ENCODE peak calls at places on chromosome 1, in four cellular contexts. V is HepG2, M is K562, B is WTC11. J is an unnamed sample.

GRCh38 chr1:231065510-231066241 is 25.6 kb upstream of the FAM89A start:
- DNase-seq in V (no peak), M (peak), B (no peak), J (no peak)

GRCh38 chr1:214438059-214438458 is 113.3 kb downstream of the PTPN14 start:
- DNase-seq in M (no peak), B (peak), V (no peak), J (no peak)

GRCh38 chr1:27004471-27005165 is 8.0 kb downstream of the TENT5B start:
- DNase-seq in M (peak), V (no peak), B (peak), J (no peak)

GRCh38 chr1:22895357-22895756 is 77.3 kb downstream of the LACTBL1 start:
- DNase-seq in M (no peak), B (no peak), V (no peak), J (no peak)

GRCh38 chr1:162069334-162070093 is at the start of gene NOS1AP:
- DNase-seq in V (peak), B (peak), M (peak), J (peak)

GRCh38 chr1:30416221-30416820 is 307.1 kb downstream of the MATN1 start:
- DNase-seq in V (no peak), M (no peak), B (no peak), J (peak)

GRCh38 chr1:178849932-178850331 is 20.9 kb downstream of the ANGPTL1 start:
- DNase-seq in M (no peak), V (no peak), B (no peak), J (no peak)

GRCh38 chr1:110548381-110548780 is 29.4 kb upstream of the KCNA10 start:
- DNase-seq in M (peak), V (peak), B (peak), J (peak)

GRCh38 chr1:41238311-41239094 is 3.6 kb downstream of the SCMH1 start:
- DNase-seq in M (peak), V (peak), B (no peak), J (no peak)

GRCh38 chr1:61050541-61051454 is 31.6 kb upstream of the NFIA start:
- DNase-seq in V (no peak), M (peak), B (peak), J (peak)

GRCh38 chr1:54428838-54429513 is 22.8 kb upstream of the SSBP3 start:
- DNase-seq in M (no peak), B (no peak), V (no peak), J (no peak)

DNA sequence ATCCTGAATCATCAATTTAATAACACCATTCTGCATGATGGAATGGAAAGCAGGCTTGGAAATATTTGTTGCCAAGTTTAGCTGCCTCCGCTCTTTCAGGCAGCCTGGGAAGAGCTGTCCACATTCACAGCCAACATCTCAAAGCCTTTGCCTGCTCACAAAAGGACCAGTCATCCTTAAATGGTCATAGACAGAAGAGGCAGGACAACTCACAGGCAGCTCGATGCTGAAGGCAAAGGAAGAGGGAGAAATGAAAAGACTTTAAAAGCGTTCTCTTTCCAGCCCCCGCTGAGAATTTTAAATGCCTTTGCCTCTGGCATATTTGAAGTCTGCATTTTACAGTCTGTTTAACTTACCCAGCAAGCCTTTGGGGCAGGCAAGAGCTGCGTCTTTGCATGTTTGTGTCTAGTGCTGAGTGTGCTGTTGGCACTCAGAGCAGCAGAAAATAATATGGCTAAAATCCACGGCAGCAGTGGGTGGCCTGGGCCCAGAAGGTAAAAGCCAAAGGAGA is 68.9 kb downstream of the NMNAT2 start:
- DNase-seq in B (no peak), M (no peak), V (no peak), J (peak)
- TF ChIP-seq ELF4 in B (no peak), M (no peak), V (no peak), J (no peak)

DNA sequence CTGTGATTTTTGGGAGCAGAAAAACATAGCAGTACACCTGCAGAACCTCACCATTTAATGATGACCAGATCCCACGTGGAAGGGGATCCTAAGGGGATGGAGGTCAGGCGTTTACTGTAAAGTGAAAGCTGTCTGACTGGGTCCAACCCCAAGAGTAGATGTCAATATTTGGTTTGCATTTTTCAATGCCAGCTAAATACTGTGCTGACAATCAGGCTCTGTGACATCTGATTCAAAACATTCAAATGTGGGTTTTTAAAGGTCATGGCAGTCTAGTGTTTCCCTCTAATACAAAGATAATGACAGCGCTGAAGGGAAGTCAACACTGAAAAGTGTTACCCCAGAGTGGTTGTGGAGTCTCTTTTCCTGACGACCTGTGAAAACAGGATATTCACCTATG is 68.1 kb downstream of the SPAG17 start:
- DNase-seq in B (no peak), V (peak), M (no peak), J (no peak)
- TF ChIP-seq SP1 in B (no peak), V (no peak), M (no peak), J (no peak)

DNA sequence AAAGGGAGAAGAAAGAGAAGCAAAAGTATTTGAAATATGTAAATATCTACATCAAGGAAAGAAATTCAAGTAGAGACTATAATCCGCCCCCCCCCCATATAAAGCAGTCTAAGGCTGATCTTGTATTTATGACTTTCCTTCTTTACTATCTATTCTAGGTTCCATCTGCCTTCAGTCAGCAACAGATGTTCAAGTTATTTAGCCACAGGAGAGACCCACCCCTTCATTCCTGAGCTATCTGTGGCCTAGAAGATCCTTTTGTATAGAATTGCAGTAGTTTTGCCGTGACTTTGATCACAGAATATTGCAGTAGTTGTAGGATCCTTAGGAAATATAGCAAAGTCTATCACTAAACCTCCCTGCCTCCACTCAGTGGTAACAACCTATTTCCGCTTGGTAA is 10.7 kb upstream of the BSDC1 start:
- DNase-seq in V (no peak), B (no peak), M (no peak), J (no peak)
- TF ChIP-seq ELF4 in V (no peak), B (no peak), M (no peak), J (no peak)

GRCh38 chr1:201685485-201685884 is 143.5 kb upstream of the IPO9 start:
- DNase-seq in M (no peak), B (no peak), V (no peak), J (no peak)

GRCh38 chr1:201690528-201690927 is 138.4 kb upstream of the IPO9 start:
- DNase-seq in M (no peak), B (no peak), V (no peak), J (no peak)

GRCh38 chr1:201689647-201690046 is 139.3 kb upstream of the IPO9 start:
- DNase-seq in B (no peak), V (no peak), M (no peak), J (no peak)

GRCh38 chr1:201683397-201683796 is 144.5 kb downstream of the NAV1 start:
- DNase-seq in V (no peak), M (no peak), B (no peak), J (no peak)

DNA sequence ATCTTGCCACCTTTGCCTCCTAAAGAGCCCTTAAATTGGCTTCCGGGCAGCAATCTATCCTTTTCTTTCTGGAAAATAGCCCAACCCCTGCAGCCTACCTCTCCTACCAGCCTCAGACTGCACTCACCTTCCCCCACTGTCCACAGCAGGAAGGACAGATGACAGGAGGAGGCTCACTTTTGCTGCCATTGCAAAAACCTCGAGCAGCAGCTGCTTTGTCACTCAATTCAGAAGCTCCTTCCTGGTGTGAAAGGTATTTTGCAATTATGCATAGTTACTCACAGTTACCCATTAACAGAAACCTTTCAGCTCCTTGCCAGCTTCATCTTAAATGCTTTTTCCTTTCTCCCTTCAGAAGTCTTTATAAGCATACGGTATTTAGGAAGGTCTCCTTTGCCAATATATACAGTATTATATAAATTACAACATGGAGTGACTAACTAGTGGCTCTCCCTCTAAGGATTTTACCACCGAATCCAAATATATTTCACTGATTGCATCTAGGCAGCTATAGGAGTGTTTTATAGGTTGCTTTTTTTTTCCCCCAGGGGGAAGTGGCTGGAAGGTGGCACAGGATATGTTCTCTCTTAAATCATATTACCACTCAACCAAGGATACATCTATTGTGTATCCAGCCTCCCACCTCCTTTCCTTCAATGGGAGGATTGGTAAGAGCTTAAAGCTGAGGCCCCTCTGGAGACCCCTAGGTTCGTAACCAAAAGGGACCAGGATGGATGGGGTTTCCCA is 142.1 kb upstream of the IPO9 start:
- DNase-seq in B (peak), V (no peak), M (no peak), J (no peak)
- TF ChIP-seq SP1 in B (peak), V (no peak), M (no peak), J (no peak)

DNA sequence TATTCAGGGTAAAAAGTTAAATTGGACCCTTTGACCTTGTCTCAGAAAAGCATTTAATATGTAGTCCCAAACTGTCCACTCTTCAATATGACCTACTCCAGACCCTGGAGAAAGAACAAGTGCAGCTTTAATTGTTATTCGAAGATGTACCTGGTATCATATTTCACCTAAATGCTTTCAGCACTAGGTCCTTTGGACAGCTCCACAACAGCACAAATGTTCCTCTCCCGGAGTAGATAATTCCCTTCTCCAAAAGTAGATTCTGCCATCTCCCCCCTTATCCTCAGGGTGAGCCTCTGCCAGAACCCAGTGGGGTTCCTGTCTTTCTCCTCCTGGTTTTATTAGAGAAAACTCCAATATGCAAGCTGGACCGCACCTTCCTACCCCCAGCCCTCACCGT is 104.5 kb upstream of the AJAP1 start:
- DNase-seq in B (no peak), V (no peak), M (no peak), J (no peak)
- TF ChIP-seq ELF4 in B (no peak), V (no peak), M (no peak), J (no peak)

GRCh38 chr1:38733761-38734160 is 125.8 kb downstream of the RRAGC start:
- DNase-seq in B (no peak), V (no peak), M (no peak), J (no peak)
- TF ChIP-seq SP1 in B (no peak), V (no peak), M (no peak), J (no peak)

GRCh38 chr1:1215266-1215676 is 1.3 kb upstream of the TNFRSF4 start:
- DNase-seq in V (no peak), M (no peak), B (no peak), J (no peak)
- TF ChIP-seq ELF4 in V (no peak), M (no peak), B (no peak), J (no peak)

GRCh38 chr1:189117072-189117770 is 1360.4 kb downstream of the BRINP3 start:
- DNase-seq in B (no peak), M (no peak), V (no peak), J (no peak)
- TF ChIP-seq SP1 in B (no peak), M (no peak), V (no peak), J (no peak)

DNA sequence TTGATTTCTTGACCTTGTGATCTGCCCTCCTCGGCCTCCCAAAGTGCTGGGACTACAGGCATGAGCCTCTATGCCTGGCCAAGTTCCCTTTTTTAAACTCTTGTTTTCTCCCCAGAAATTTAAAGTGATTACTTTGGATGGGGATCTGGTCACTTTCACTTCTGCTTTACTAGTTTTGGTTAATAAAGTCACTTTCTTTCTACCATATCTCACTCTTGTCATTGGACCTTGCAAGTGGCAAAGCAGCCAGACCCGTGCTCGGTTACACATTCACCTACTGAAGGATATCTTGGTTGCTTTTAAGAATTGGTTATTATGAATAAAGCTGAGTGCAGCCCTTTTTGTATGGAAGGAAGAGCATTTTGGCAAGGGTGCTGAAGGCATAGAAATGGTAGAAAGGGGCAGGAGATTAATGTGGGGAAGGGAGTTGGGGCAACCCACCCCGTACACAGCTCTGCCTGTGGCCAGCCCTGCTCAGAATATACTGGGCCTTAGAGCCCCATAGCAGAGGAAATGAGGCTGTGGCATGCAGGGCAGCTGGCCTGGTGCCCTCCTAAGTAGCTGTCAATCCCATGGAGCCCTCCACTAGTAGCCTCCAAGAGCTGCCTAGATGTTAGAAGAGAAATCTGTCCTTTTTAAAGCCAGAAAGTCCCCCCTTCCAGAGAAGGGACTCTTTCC is 40.7 kb downstream of the CD2 start:
- DNase-seq in M (no peak), B (no peak), V (no peak), J (no peak)
- TF ChIP-seq ELF4 in M (no peak), B (no peak), V (no peak), J (no peak)

DNA sequence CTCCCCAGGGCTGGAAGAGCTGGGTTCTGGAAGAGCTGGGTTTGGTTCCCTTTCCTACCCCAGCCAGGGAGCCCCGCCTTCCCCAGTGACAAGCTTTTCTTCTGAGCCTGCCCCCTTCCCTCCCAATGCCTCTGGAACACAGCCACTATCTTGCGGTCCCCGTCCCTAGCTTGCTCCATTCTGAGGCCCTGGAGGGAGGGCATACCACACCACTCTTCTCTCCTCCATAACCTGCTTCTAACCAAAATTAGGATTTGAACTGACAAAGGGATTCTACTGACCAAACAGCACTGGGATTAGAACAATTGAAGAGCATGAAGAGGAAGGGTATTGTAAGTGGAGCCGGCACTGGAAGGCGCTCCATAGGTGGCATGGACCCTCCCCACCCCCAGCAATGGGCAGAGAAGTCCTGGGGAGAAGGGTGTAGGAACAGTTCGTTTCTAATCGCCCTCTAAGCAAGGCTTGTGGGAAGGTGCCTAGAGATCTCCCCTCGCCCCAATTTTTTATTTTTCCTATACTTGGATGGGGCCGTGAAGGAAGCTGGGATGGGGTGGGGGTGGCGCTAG is 690 bp downstream of the C1orf216 start:
- DNase-seq in B (peak), V (no peak), M (peak), J (no peak)
- TF ChIP-seq SP1 in B (no peak), V (no peak), M (no peak), J (no peak)

J was measured in HEK293T.